ENCODE peak calls at places on chromosomes 12 and 14, in ten cellular contexts. X is lower lobe of right lung; P is T-helper 2 cell; A is left colon; O is GM04503; F is caudate nucleus; H is astrocyte of the spinal cord; W is stimulated activated naive CD4-positive, alpha-beta T cell; D is small intestine; M is T follicular helper cell. K is an unnamed sample.

GRCh38 chr14:49051328-49052060 is 534.7 kb downstream of the RPS29 start:
- DNase-seq in A (no peak), M (no peak), D (no peak), O (peak), P (no peak), F (no peak), X (no peak), H (no peak), W (no peak), K (no peak)

GRCh38 chr12:59570134-59570533 is 25.7 kb upstream of the SLC16A7 start:
- DNase-seq in M (no peak), O (no peak), P (no peak), W (no peak), D (no peak), H (peak), A (no peak), X (no peak), F (no peak), K (peak)

GRCh38 chr12:62194616-62195015 is 65.6 kb upstream of the USP15 start:
- DNase-seq in X (no peak), P (no peak), O (no peak), F (no peak), W (no peak), H (no peak), M (no peak), A (no peak), D (no peak), K (peak)

GRCh38 chr14:65296402-65296801 is 116.1 kb upstream of the FUT8 start:
- DNase-seq in D (no peak), M (no peak), F (no peak), P (no peak), X (no peak), W (no peak), A (no peak), O (no peak), H (no peak), K (no peak)

GRCh38 chr12:70733385-70733784 is 96.2 kb upstream of the PTPRB start:
- DNase-seq in F (no peak), H (peak), W (no peak), P (peak), M (no peak), O (peak), D (peak), X (no peak), A (no peak), K (peak)

GRCh38 chr12:58479403-58479802 is 440.9 kb downstream of the LRIG3 start:
- DNase-seq in H (no peak), W (no peak), M (no peak), F (no peak), X (no peak), P (no peak), O (no peak), D (no peak), A (no peak), K (no peak)

GRCh38 chr12:56836317-56836716 is 73.2 kb downstream of the HSD17B6 start:
- DNase-seq in P (no peak), M (no peak), D (no peak), H (peak), O (peak), A (no peak), F (no peak), X (peak), W (no peak), K (peak)

GRCh38 chr12:30796508-30796780 is 41.7 kb upstream of the CAPRIN2 start:
- DNase-seq in F (no peak), H (peak), X (no peak), D (no peak), W (no peak), A (peak), P (no peak), O (no peak), M (no peak), K (peak)

GRCh38 chr14:75223664-75224154 is 47.3 kb upstream of the TMED10 start:
- DNase-seq in F (no peak), W (no peak), O (no peak), M (no peak), X (peak), P (no peak), D (peak), A (peak), H (peak), K (peak)

GRCh38 chr14:24231263-24232120 is 675 bp downstream of the NEDD8 start:
- DNase-seq in A (no peak), W (peak), M (no peak), H (no peak), O (no peak), X (no peak), P (peak), D (peak), F (no peak), K (no peak)

GRCh38 chr12:131333136-131333535 is 377.8 kb upstream of the SFSWAP start:
- DNase-seq in F (no peak), O (no peak), A (no peak), H (no peak), M (no peak), X (no peak), P (no peak), W (no peak), D (no peak), K (no peak)

GRCh38 chr12:54562720-54563356 is 13.4 kb downstream of the PDE1B start:
- DNase-seq in H (no peak), P (no peak), O (no peak), X (no peak), W (no peak), M (no peak), A (no peak), D (no peak), F (no peak), K (no peak)

K was measured in fibroblast of lung.